ENCODE peak calls at places on chromosomes 6 and 20, in eight cellular contexts. One of them, this sample, is unnamed.
A peak's percentile ranks its signal among the peaks of the same experiment; 100 is the strongest.

GRCh38 chr6:45786243-45786795 is 229.3 kb downstream of the CLIC5 start:
- DNase-seq in body of pancreas: no peak
- DNase-seq in germinal center: no peak
- DNase-seq in NCI-H2171: no peak
- DNase-seq in effector CD4-positive, alpha-beta T cell: no peak
- DNase-seq in stimulated activated CD4-positive, alpha-beta T cell treated with anti-CD3 and anti-CD28 coated beads, Interleukin-2, amount 100 ng/mL, for 24 hours: no peak
- DNase-seq in occipital lobe: no peak
- DNase-seq in NCI-H510A treated with DMSO at 0.1 percent for 48 hours: no peak
- DNase-seq in this sample: no peak

GRCh38 chr6:142726616-142727015 is 218.4 kb downstream of the HIVEP2 start:
- DNase-seq in germinal center: no peak
- DNase-seq in stimulated activated CD4-positive, alpha-beta T cell treated with anti-CD3 and anti-CD28 coated beads, Interleukin-2, amount 100 ng/mL, for 24 hours: no peak
- DNase-seq in NCI-H510A treated with DMSO at 0.1 percent for 48 hours: no peak
- DNase-seq in body of pancreas: no peak
- DNase-seq in effector CD4-positive, alpha-beta T cell: no peak
- DNase-seq in occipital lobe: no peak
- DNase-seq in NCI-H2171: no peak
- DNase-seq in this sample: no peak

GRCh38 chr6:11968241-11968806 is 43.8 kb upstream of the HIVEP1 start:
- DNase-seq in NCI-H510A treated with DMSO at 0.1 percent for 48 hours: no peak
- DNase-seq in effector CD4-positive, alpha-beta T cell: no peak
- DNase-seq in NCI-H2171: no peak
- DNase-seq in body of pancreas: no peak
- DNase-seq in occipital lobe: no peak
- DNase-seq in stimulated activated CD4-positive, alpha-beta T cell treated with anti-CD3 and anti-CD28 coated beads, Interleukin-2, amount 100 ng/mL, for 24 hours: no peak
- DNase-seq in germinal center: no peak
- DNase-seq in this sample: peak; percentile 10

GRCh38 chr6:112618796-112619195 is 271.7 kb downstream of the RFPL4B start:
- DNase-seq in body of pancreas: no peak
- DNase-seq in germinal center: no peak
- DNase-seq in stimulated activated CD4-positive, alpha-beta T cell treated with anti-CD3 and anti-CD28 coated beads, Interleukin-2, amount 100 ng/mL, for 24 hours: no peak
- DNase-seq in occipital lobe: no peak
- DNase-seq in NCI-H2171: no peak
- DNase-seq in NCI-H510A treated with DMSO at 0.1 percent for 48 hours: no peak
- DNase-seq in effector CD4-positive, alpha-beta T cell: no peak
- DNase-seq in this sample: no peak

GRCh38 chr6:56767892-56768531 is 125.3 kb upstream of the DST start:
- DNase-seq in effector CD4-positive, alpha-beta T cell: no peak
- DNase-seq in germinal center: no peak
- DNase-seq in NCI-H510A treated with DMSO at 0.1 percent for 48 hours: no peak
- DNase-seq in occipital lobe: no peak
- DNase-seq in stimulated activated CD4-positive, alpha-beta T cell treated with anti-CD3 and anti-CD28 coated beads, Interleukin-2, amount 100 ng/mL, for 24 hours: no peak
- DNase-seq in body of pancreas: no peak
- DNase-seq in NCI-H2171: no peak
- DNase-seq in this sample: no peak

GRCh38 chr20:46749164-46749563 is 39.7 kb downstream of the SLC2A10 start:
- DNase-seq in effector CD4-positive, alpha-beta T cell: no peak
- DNase-seq in NCI-H2171: peak; percentile 47
- DNase-seq in NCI-H510A treated with DMSO at 0.1 percent for 48 hours: no peak
- DNase-seq in occipital lobe: no peak
- DNase-seq in germinal center: no peak
- DNase-seq in body of pancreas: no peak
- DNase-seq in stimulated activated CD4-positive, alpha-beta T cell treated with anti-CD3 and anti-CD28 coated beads, Interleukin-2, amount 100 ng/mL, for 24 hours: no peak
- DNase-seq in this sample: no peak

GRCh38 chr6:117232191-117232590 is 33.2 kb upstream of the VGLL2 start:
- DNase-seq in body of pancreas: no peak
- DNase-seq in NCI-H2171: no peak
- DNase-seq in germinal center: no peak
- DNase-seq in occipital lobe: no peak
- DNase-seq in stimulated activated CD4-positive, alpha-beta T cell treated with anti-CD3 and anti-CD28 coated beads, Interleukin-2, amount 100 ng/mL, for 24 hours: no peak
- DNase-seq in NCI-H510A treated with DMSO at 0.1 percent for 48 hours: no peak
- DNase-seq in effector CD4-positive, alpha-beta T cell: no peak
- DNase-seq in this sample: no peak

GRCh38 chr6:13331516-13332348 is 3.4 kb upstream of the TBC1D7 start:
- DNase-seq in effector CD4-positive, alpha-beta T cell: no peak
- DNase-seq in body of pancreas: no peak
- DNase-seq in occipital lobe: no peak
- DNase-seq in NCI-H2171: peak; percentile 30
- DNase-seq in germinal center: no peak
- DNase-seq in stimulated activated CD4-positive, alpha-beta T cell treated with anti-CD3 and anti-CD28 coated beads, Interleukin-2, amount 100 ng/mL, for 24 hours: no peak
- DNase-seq in NCI-H510A treated with DMSO at 0.1 percent for 48 hours: peak; percentile 69
- DNase-seq in this sample: no peak

GRCh38 chr20:51860015-51860882 is 57.9 kb upstream of the SALL4 start:
- DNase-seq in effector CD4-positive, alpha-beta T cell: no peak
- DNase-seq in body of pancreas: no peak
- DNase-seq in germinal center: no peak
- DNase-seq in NCI-H510A treated with DMSO at 0.1 percent for 48 hours: no peak
- DNase-seq in stimulated activated CD4-positive, alpha-beta T cell treated with anti-CD3 and anti-CD28 coated beads, Interleukin-2, amount 100 ng/mL, for 24 hours: no peak
- DNase-seq in occipital lobe: no peak
- DNase-seq in NCI-H2171: no peak
- DNase-seq in this sample: no peak

GRCh38 chr6:158290659-158291058 is 21.6 kb upstream of the TULP4 start:
- DNase-seq in effector CD4-positive, alpha-beta T cell: peak; percentile 38
- DNase-seq in body of pancreas: no peak
- DNase-seq in occipital lobe: no peak
- DNase-seq in stimulated activated CD4-positive, alpha-beta T cell treated with anti-CD3 and anti-CD28 coated beads, Interleukin-2, amount 100 ng/mL, for 24 hours: peak; percentile 55
- DNase-seq in NCI-H510A treated with DMSO at 0.1 percent for 48 hours: no peak
- DNase-seq in germinal center: peak; percentile 75
- DNase-seq in NCI-H2171: no peak
- DNase-seq in this sample: peak; percentile 78

GRCh38 chr20:19254086-19254821 is 41.8 kb downstream of the SLC24A3 start:
- DNase-seq in germinal center: no peak
- DNase-seq in occipital lobe: no peak
- DNase-seq in stimulated activated CD4-positive, alpha-beta T cell treated with anti-CD3 and anti-CD28 coated beads, Interleukin-2, amount 100 ng/mL, for 24 hours: no peak
- DNase-seq in body of pancreas: no peak
- DNase-seq in effector CD4-positive, alpha-beta T cell: no peak
- DNase-seq in NCI-H510A treated with DMSO at 0.1 percent for 48 hours: no peak
- DNase-seq in NCI-H2171: no peak
- DNase-seq in this sample: no peak

GRCh38 chr6:132818404-132819359 is 4.3 kb downstream of the RPS12 start:
- DNase-seq in occipital lobe: no peak
- DNase-seq in NCI-H2171: no peak
- DNase-seq in body of pancreas: no peak
- DNase-seq in stimulated activated CD4-positive, alpha-beta T cell treated with anti-CD3 and anti-CD28 coated beads, Interleukin-2, amount 100 ng/mL, for 24 hours: no peak
- DNase-seq in effector CD4-positive, alpha-beta T cell: no peak
- DNase-seq in NCI-H510A treated with DMSO at 0.1 percent for 48 hours: no peak
- DNase-seq in germinal center: no peak
- DNase-seq in this sample: no peak

GRCh38 chr6:74631558-74631957 is 574.3 kb downstream of the COL12A1 start:
- DNase-seq in stimulated activated CD4-positive, alpha-beta T cell treated with anti-CD3 and anti-CD28 coated beads, Interleukin-2, amount 100 ng/mL, for 24 hours: no peak
- DNase-seq in effector CD4-positive, alpha-beta T cell: no peak
- DNase-seq in NCI-H2171: no peak
- DNase-seq in NCI-H510A treated with DMSO at 0.1 percent for 48 hours: peak; percentile 17
- DNase-seq in body of pancreas: no peak
- DNase-seq in germinal center: no peak
- DNase-seq in occipital lobe: no peak
- DNase-seq in this sample: no peak

GRCh38 chr20:47897461-47897860 is 112.2 kb upstream of the SULF2 start:
- DNase-seq in NCI-H2171: no peak
- DNase-seq in body of pancreas: no peak
- DNase-seq in effector CD4-positive, alpha-beta T cell: no peak
- DNase-seq in NCI-H510A treated with DMSO at 0.1 percent for 48 hours: no peak
- DNase-seq in germinal center: no peak
- DNase-seq in occipital lobe: no peak
- DNase-seq in stimulated activated CD4-positive, alpha-beta T cell treated with anti-CD3 and anti-CD28 coated beads, Interleukin-2, amount 100 ng/mL, for 24 hours: no peak
- DNase-seq in this sample: no peak

GRCh38 chr20:21303872-21304586 is 898 bp downstream of the XRN2 start:
- DNase-seq in effector CD4-positive, alpha-beta T cell: no peak
- DNase-seq in NCI-H510A treated with DMSO at 0.1 percent for 48 hours: no peak
- DNase-seq in germinal center: no peak
- DNase-seq in stimulated activated CD4-positive, alpha-beta T cell treated with anti-CD3 and anti-CD28 coated beads, Interleukin-2, amount 100 ng/mL, for 24 hours: no peak
- DNase-seq in body of pancreas: no peak
- DNase-seq in occipital lobe: no peak
- DNase-seq in NCI-H2171: no peak
- DNase-seq in this sample: no peak

GRCh38 chr6:160667854-160668481 is 3.9 kb upstream of the LPA start:
- DNase-seq in NCI-H510A treated with DMSO at 0.1 percent for 48 hours: no peak
- DNase-seq in NCI-H2171: no peak
- DNase-seq in body of pancreas: peak; percentile 63
- DNase-seq in stimulated activated CD4-positive, alpha-beta T cell treated with anti-CD3 and anti-CD28 coated beads, Interleukin-2, amount 100 ng/mL, for 24 hours: peak; percentile 46
- DNase-seq in effector CD4-positive, alpha-beta T cell: peak; percentile 12
- DNase-seq in germinal center: peak; percentile 50
- DNase-seq in occipital lobe: no peak
- DNase-seq in this sample: no peak

GRCh38 chr20:57272883-57273282 is 6.4 kb upstream of the BMP7 start:
- DNase-seq in body of pancreas: no peak
- DNase-seq in occipital lobe: no peak
- DNase-seq in stimulated activated CD4-positive, alpha-beta T cell treated with anti-CD3 and anti-CD28 coated beads, Interleukin-2, amount 100 ng/mL, for 24 hours: no peak
- DNase-seq in germinal center: no peak
- DNase-seq in NCI-H510A treated with DMSO at 0.1 percent for 48 hours: no peak
- DNase-seq in effector CD4-positive, alpha-beta T cell: no peak
- DNase-seq in NCI-H2171: no peak
- DNase-seq in this sample: no peak

GRCh38 chr6:32825966-32826365 is 9.2 kb upstream of the HLA-DOB start:
- DNase-seq in body of pancreas: no peak
- DNase-seq in effector CD4-positive, alpha-beta T cell: no peak
- DNase-seq in NCI-H2171: no peak
- DNase-seq in stimulated activated CD4-positive, alpha-beta T cell treated with anti-CD3 and anti-CD28 coated beads, Interleukin-2, amount 100 ng/mL, for 24 hours: no peak
- DNase-seq in occipital lobe: no peak
- DNase-seq in NCI-H510A treated with DMSO at 0.1 percent for 48 hours: no peak
- DNase-seq in germinal center: no peak
- DNase-seq in this sample: no peak

GRCh38 chr20:53387983-53388675 is 205.5 kb downstream of the ZNF217 start:
- DNase-seq in effector CD4-positive, alpha-beta T cell: no peak
- DNase-seq in occipital lobe: no peak
- DNase-seq in body of pancreas: no peak
- DNase-seq in NCI-H510A treated with DMSO at 0.1 percent for 48 hours: no peak
- DNase-seq in stimulated activated CD4-positive, alpha-beta T cell treated with anti-CD3 and anti-CD28 coated beads, Interleukin-2, amount 100 ng/mL, for 24 hours: no peak
- DNase-seq in NCI-H2171: no peak
- DNase-seq in germinal center: no peak
- DNase-seq in this sample: no peak

GRCh38 chr6:107665386-107665785 is 158.7 kb downstream of the SCML4 start:
- DNase-seq in germinal center: no peak
- DNase-seq in occipital lobe: no peak
- DNase-seq in NCI-H510A treated with DMSO at 0.1 percent for 48 hours: no peak
- DNase-seq in NCI-H2171: no peak
- DNase-seq in stimulated activated CD4-positive, alpha-beta T cell treated with anti-CD3 and anti-CD28 coated beads, Interleukin-2, amount 100 ng/mL, for 24 hours: no peak
- DNase-seq in effector CD4-positive, alpha-beta T cell: no peak
- DNase-seq in body of pancreas: no peak
- DNase-seq in this sample: no peak

GRCh38 chr6:56849876-56850275 is 105.0 kb upstream of the BEND6 start:
- DNase-seq in body of pancreas: no peak
- DNase-seq in occipital lobe: peak; percentile 30
- DNase-seq in NCI-H510A treated with DMSO at 0.1 percent for 48 hours: no peak
- DNase-seq in effector CD4-positive, alpha-beta T cell: no peak
- DNase-seq in NCI-H2171: no peak
- DNase-seq in stimulated activated CD4-positive, alpha-beta T cell treated with anti-CD3 and anti-CD28 coated beads, Interleukin-2, amount 100 ng/mL, for 24 hours: no peak
- DNase-seq in germinal center: no peak
- DNase-seq in this sample: no peak

GRCh38 chr6:146968041-146968760 is 236.0 kb upstream of the STXBP5 start:
- DNase-seq in body of pancreas: no peak
- DNase-seq in effector CD4-positive, alpha-beta T cell: no peak
- DNase-seq in germinal center: no peak
- DNase-seq in occipital lobe: no peak
- DNase-seq in NCI-H2171: peak; percentile 59
- DNase-seq in stimulated activated CD4-positive, alpha-beta T cell treated with anti-CD3 and anti-CD28 coated beads, Interleukin-2, amount 100 ng/mL, for 24 hours: no peak
- DNase-seq in NCI-H510A treated with DMSO at 0.1 percent for 48 hours: peak; percentile 7
- DNase-seq in this sample: no peak

GRCh38 chr20:41138527-41139226 is 1.3 kb downstream of the PLCG1 start:
- DNase-seq in effector CD4-positive, alpha-beta T cell: peak; percentile 31
- DNase-seq in germinal center: no peak
- DNase-seq in stimulated activated CD4-positive, alpha-beta T cell treated with anti-CD3 and anti-CD28 coated beads, Interleukin-2, amount 100 ng/mL, for 24 hours: peak; percentile 36
- DNase-seq in NCI-H510A treated with DMSO at 0.1 percent for 48 hours: no peak
- DNase-seq in NCI-H2171: no peak
- DNase-seq in occipital lobe: no peak
- DNase-seq in body of pancreas: peak; percentile 16
- DNase-seq in this sample: no peak

GRCh38 chr6:112180095-112180820 is 74.1 kb downstream of the LAMA4 start:
- DNase-seq in germinal center: peak; percentile 41
- DNase-seq in NCI-H510A treated with DMSO at 0.1 percent for 48 hours: peak; percentile 32
- DNase-seq in NCI-H2171: peak; percentile 74
- DNase-seq in body of pancreas: peak; percentile 30
- DNase-seq in effector CD4-positive, alpha-beta T cell: peak; percentile 46
- DNase-seq in occipital lobe: no peak
- DNase-seq in stimulated activated CD4-positive, alpha-beta T cell treated with anti-CD3 and anti-CD28 coated beads, Interleukin-2, amount 100 ng/mL, for 24 hours: peak; percentile 5
- DNase-seq in this sample: peak; percentile 41

GRCh38 chr6:23435798-23436197 is 690.2 kb upstream of the NRSN1 start:
- DNase-seq in effector CD4-positive, alpha-beta T cell: no peak
- DNase-seq in stimulated activated CD4-positive, alpha-beta T cell treated with anti-CD3 and anti-CD28 coated beads, Interleukin-2, amount 100 ng/mL, for 24 hours: no peak
- DNase-seq in NCI-H510A treated with DMSO at 0.1 percent for 48 hours: no peak
- DNase-seq in occipital lobe: no peak
- DNase-seq in NCI-H2171: no peak
- DNase-seq in body of pancreas: no peak
- DNase-seq in germinal center: no peak
- DNase-seq in this sample: no peak

GRCh38 chr6:131226465-131226864 is 91.2 kb downstream of the AKAP7 start:
- DNase-seq in NCI-H2171: no peak
- DNase-seq in germinal center: no peak
- DNase-seq in stimulated activated CD4-positive, alpha-beta T cell treated with anti-CD3 and anti-CD28 coated beads, Interleukin-2, amount 100 ng/mL, for 24 hours: no peak
- DNase-seq in body of pancreas: no peak
- DNase-seq in NCI-H510A treated with DMSO at 0.1 percent for 48 hours: no peak
- DNase-seq in occipital lobe: no peak
- DNase-seq in effector CD4-positive, alpha-beta T cell: no peak
- DNase-seq in this sample: no peak

GRCh38 chr6:7640607-7641577 is 50.9 kb downstream of the SNRNP48 start:
- DNase-seq in NCI-H510A treated with DMSO at 0.1 percent for 48 hours: no peak
- DNase-seq in occipital lobe: no peak
- DNase-seq in body of pancreas: no peak
- DNase-seq in stimulated activated CD4-positive, alpha-beta T cell treated with anti-CD3 and anti-CD28 coated beads, Interleukin-2, amount 100 ng/mL, for 24 hours: no peak
- DNase-seq in germinal center: no peak
- DNase-seq in effector CD4-positive, alpha-beta T cell: no peak
- DNase-seq in NCI-H2171: no peak
- DNase-seq in this sample: no peak

GRCh38 chr6:3356824-3357420 is 98.2 kb downstream of the PSMG4 start:
- DNase-seq in effector CD4-positive, alpha-beta T cell: no peak
- DNase-seq in stimulated activated CD4-positive, alpha-beta T cell treated with anti-CD3 and anti-CD28 coated beads, Interleukin-2, amount 100 ng/mL, for 24 hours: no peak
- DNase-seq in occipital lobe: no peak
- DNase-seq in NCI-H510A treated with DMSO at 0.1 percent for 48 hours: peak; percentile 21
- DNase-seq in body of pancreas: peak; percentile 49
- DNase-seq in germinal center: no peak
- DNase-seq in NCI-H2171: no peak
- DNase-seq in this sample: no peak

GRCh38 chr20:51183443-51183842 is 160.5 kb upstream of the KCNG1 start:
- DNase-seq in germinal center: no peak
- DNase-seq in body of pancreas: no peak
- DNase-seq in NCI-H510A treated with DMSO at 0.1 percent for 48 hours: no peak
- DNase-seq in NCI-H2171: no peak
- DNase-seq in stimulated activated CD4-positive, alpha-beta T cell treated with anti-CD3 and anti-CD28 coated beads, Interleukin-2, amount 100 ng/mL, for 24 hours: no peak
- DNase-seq in effector CD4-positive, alpha-beta T cell: no peak
- DNase-seq in occipital lobe: no peak
- DNase-seq in this sample: no peak

GRCh38 chr20:56636701-56637100 is 7.6 kb downstream of the TFAP2C start:
- DNase-seq in NCI-H510A treated with DMSO at 0.1 percent for 48 hours: no peak
- DNase-seq in body of pancreas: no peak
- DNase-seq in effector CD4-positive, alpha-beta T cell: no peak
- DNase-seq in NCI-H2171: no peak
- DNase-seq in germinal center: no peak
- DNase-seq in occipital lobe: no peak
- DNase-seq in stimulated activated CD4-positive, alpha-beta T cell treated with anti-CD3 and anti-CD28 coated beads, Interleukin-2, amount 100 ng/mL, for 24 hours: no peak
- DNase-seq in this sample: no peak

GRCh38 chr6:159109391-159109790 is 59.8 kb upstream of the FNDC1 start:
- DNase-seq in stimulated activated CD4-positive, alpha-beta T cell treated with anti-CD3 and anti-CD28 coated beads, Interleukin-2, amount 100 ng/mL, for 24 hours: no peak
- DNase-seq in NCI-H2171: no peak
- DNase-seq in effector CD4-positive, alpha-beta T cell: no peak
- DNase-seq in germinal center: no peak
- DNase-seq in occipital lobe: no peak
- DNase-seq in body of pancreas: no peak
- DNase-seq in NCI-H510A treated with DMSO at 0.1 percent for 48 hours: no peak
- DNase-seq in this sample: no peak

This sample was measured in B cell.